ENCODE peak calls at places on chromosomes 2 and 18, in seven cellular contexts. Y is neuronal stem cell, N is GM23248, F is NB4, P is aorta, W is suprapubic skin, C is endodermal cell. L is an unnamed sample.

GRCh38 chr2:234496442-234496834 is 443 bp downstream of the ARL4C start:
- DNase-seq in P (no peak), Y (no peak), W (no peak), F (no peak), N (no peak), C (peak), L (no peak)

GRCh38 chr18:49819768-49820662 is 6.7 kb upstream of the ACAA2 start:
- DNase-seq in F (peak), W (no peak), P (no peak), N (no peak), Y (no peak), C (no peak), L (no peak)

GRCh38 chr2:235240574-235240973 is 253.3 kb upstream of the AGAP1 start:
- DNase-seq in P (no peak), W (no peak), C (no peak), N (no peak), F (no peak), Y (no peak), L (no peak)

GRCh38 chr2:223465793-223466192 is 136.4 kb downstream of the SCG2 start:
- DNase-seq in P (peak), Y (no peak), W (peak), N (peak), C (no peak), F (peak), L (peak)

GRCh38 chr18:79523738-79524180 is 128.0 kb downstream of the NFATC1 start:
- DNase-seq in P (no peak), C (no peak), N (no peak), W (no peak), F (peak), Y (no peak), L (no peak)

GRCh38 chr2:166125557-166125956 is 2.3 kb downstream of the SCN1A start:
- DNase-seq in Y (no peak), C (no peak), W (no peak), N (no peak), F (no peak), P (no peak), L (no peak)

GRCh38 chr2:107584577-107584976 is 242.1 kb upstream of the RGPD4 start:
- DNase-seq in P (no peak), Y (no peak), W (no peak), C (no peak), F (no peak), N (peak), L (no peak)

GRCh38 chr2:147348886-147349285 is 495.9 kb upstream of the ACVR2A start:
- DNase-seq in P (no peak), F (no peak), N (no peak), C (no peak), W (no peak), Y (no peak), L (no peak)

GRCh38 chr2:38301340-38301968 is 75.6 kb downstream of the ATL2 start:
- DNase-seq in Y (no peak), C (peak), N (no peak), W (no peak), F (no peak), P (no peak), L (no peak)

GRCh38 chr2:165794520-165794882 is 454 bp upstream of the GALNT3 start:
- DNase-seq in W (no peak), F (peak), Y (peak), C (peak), P (peak), N (peak), L (peak)

GRCh38 chr2:17850151-17850550 is 28.3 kb upstream of the KCNS3 start:
- DNase-seq in W (no peak), C (no peak), F (no peak), P (no peak), N (no peak), Y (no peak), L (no peak)

GRCh38 chr2:112047537-112048235 is 7.4 kb upstream of the TMEM87B start:
- DNase-seq in F (no peak), Y (no peak), W (no peak), C (peak), P (no peak), N (no peak), L (no peak)

GRCh38 chr2:197196737-197197136 is 113.8 kb downstream of the ANKRD44 start:
- DNase-seq in W (no peak), Y (no peak), C (no peak), N (no peak), F (no peak), P (no peak), L (no peak)

GRCh38 chr2:79622508-79622907 is 109.7 kb downstream of the CTNNA2 start:
- DNase-seq in W (no peak), C (no peak), N (peak), Y (no peak), P (no peak), F (no peak), L (no peak)

GRCh38 chr2:10717630-10718029 is 3.8 kb upstream of the ATP6V1C2 start:
- DNase-seq in N (peak), C (no peak), W (no peak), F (no peak), Y (no peak), P (no peak), L (no peak)

GRCh38 chr2:169159686-169160085 is 90.3 kb downstream of the DHRS9 start:
- DNase-seq in W (no peak), F (peak), P (no peak), C (no peak), Y (no peak), N (no peak), L (no peak)

GRCh38 chr2:17878222-17879136 is at the start of gene KCNS3:
- DNase-seq in P (peak), Y (peak), F (no peak), C (peak), W (no peak), N (peak), L (peak)

GRCh38 chr18:7071600-7071999 is 46.0 kb downstream of the LAMA1 start:
- DNase-seq in C (no peak), N (no peak), W (no peak), F (no peak), Y (no peak), P (no peak), L (no peak)

GRCh38 chr2:29420484-29420883 is 305.3 kb downstream of the CLIP4 start:
- DNase-seq in F (no peak), N (no peak), C (no peak), P (no peak), Y (no peak), W (no peak), L (no peak)

GRCh38 chr2:215553946-215554345 is 118.1 kb upstream of the FN1 start:
- DNase-seq in Y (no peak), F (peak), N (no peak), C (no peak), W (no peak), P (no peak), L (no peak)

GRCh38 chr2:128736689-128737545 is 418.2 kb upstream of the HS6ST1 start:
- DNase-seq in C (peak), W (peak), F (peak), Y (peak), P (peak), N (peak), L (no peak)

GRCh38 chr2:5365871-5366461 is 326.2 kb upstream of the SOX11 start:
- DNase-seq in C (peak), F (peak), N (peak), Y (peak), W (no peak), P (peak), L (no peak)

GRCh38 chr2:42464631-42465030 is 29.2 kb downstream of the KCNG3 start:
- DNase-seq in P (no peak), Y (no peak), W (no peak), N (no peak), C (no peak), F (no peak), L (no peak)

GRCh38 chr2:18085593-18085992 is 207.1 kb downstream of the KCNS3 start:
- DNase-seq in N (no peak), Y (no peak), C (no peak), P (no peak), F (peak), W (no peak), L (no peak)

DNA sequence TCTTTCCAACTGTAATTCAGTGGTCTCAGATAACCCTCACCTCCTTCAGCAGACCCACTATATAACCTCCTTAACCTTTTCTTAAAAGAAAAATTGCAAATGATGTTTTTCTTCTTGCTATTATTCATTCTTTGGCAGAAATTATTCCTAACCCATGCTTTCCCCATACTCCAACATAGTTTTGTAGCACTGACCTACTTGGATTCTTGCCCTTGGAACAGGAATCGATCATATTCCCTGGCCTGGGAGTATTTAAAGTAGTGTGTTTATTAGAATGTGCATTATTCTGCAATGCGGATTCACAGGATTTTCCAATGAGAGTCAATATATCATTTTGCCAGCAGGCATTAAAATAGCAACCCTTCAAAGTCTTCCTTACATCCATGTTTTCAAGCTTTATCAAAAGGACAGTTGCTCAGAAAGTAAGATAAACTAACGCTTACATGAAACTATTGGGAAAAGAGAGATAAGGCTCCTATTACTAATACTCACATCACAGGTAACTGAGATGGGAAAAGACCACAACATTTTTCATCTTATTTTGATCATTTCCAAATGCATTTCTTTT is 37.4 kb downstream of the CHN1 start:
- DNase-seq in C (no peak), Y (no peak), N (peak), W (no peak), F (no peak), P (no peak), L (no peak)
- H3K4me3 ChIP-seq in C (no peak), Y (no peak), N (no peak), W (no peak), F (no peak), P (no peak), L (no peak)

DNA sequence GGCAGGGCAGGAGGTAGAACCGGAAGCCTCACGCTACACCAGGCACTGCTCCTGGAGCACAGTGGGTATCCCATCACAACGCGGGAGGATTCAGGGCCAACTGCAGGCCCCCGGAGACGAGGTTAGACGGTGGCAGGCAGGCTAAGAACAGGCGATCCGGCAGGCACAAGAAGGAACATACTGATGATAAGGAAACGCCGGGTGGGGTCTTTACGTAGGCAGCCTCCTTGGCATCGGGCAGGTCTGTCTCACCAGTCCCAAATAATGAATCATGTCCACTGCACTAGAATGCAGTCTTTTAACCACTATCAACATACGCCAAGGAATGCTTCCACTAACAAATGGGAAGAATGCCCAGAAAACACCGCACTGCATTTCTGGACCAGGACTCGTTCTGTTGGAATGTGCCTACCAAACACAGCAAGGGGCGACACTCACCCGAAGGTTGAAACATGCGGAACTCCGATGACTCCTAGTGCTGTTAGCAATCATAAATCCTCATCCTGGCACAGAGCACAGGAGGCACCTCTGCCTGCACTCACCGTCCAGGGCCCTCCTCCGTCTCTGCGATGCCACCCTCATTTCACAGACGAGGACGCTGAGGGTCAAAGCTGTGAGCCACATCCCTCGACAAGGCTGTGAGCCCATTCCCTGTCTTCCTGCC is 35.2 kb downstream of the ZNF516 start:
- DNase-seq in N (peak), Y (no peak), P (peak), C (peak), W (peak), F (no peak), L (peak)
- H3K4me3 ChIP-seq in N (peak), Y (no peak), P (no peak), C (no peak), W (no peak), F (no peak), L (no peak)

GRCh38 chr18:68342039-68342659 is 372.8 kb downstream of the TMX3 start:
- DNase-seq in N (no peak), Y (no peak), P (no peak), C (no peak), W (no peak), F (no peak), L (no peak)
- H3K4me3 ChIP-seq in N (no peak), Y (no peak), P (no peak), C (no peak), W (no peak), F (no peak), L (no peak)

DNA sequence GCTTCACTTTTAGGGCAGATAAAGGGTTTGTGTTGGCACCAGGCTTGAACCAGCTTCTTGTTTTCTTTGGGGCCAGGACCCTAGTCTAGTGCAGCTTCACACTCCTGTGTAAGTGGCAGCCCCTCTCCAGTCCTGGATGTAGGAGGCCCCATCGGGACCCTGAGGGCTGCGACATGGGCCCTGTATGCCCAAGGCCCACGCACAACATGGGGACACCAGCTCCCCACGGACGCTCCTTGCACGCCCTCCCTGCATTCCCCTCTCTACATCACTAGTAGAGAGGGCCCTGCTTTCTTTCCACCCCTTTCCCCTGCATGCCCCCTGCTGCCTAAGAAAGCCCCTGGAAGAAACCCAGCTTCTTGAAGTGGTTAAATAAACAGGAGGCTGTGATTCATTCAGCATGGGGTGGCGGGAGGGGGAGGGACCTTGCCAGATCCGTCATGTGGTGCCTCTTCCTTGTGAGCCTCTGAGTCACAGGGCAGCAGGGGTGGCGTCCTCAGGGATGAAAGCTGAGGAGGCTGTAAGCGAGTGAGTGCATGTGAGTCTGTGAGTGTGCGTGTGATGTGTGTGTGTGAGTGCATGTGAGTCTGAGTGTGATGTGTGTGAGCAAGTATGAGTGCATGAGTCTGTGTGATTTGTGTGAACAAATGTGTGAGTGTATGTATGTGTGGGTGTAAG is 42.5 kb downstream of the COPS8 start:
- DNase-seq in F (no peak), Y (peak), N (peak), P (peak), C (peak), W (peak), L (peak)
- H3K4me3 ChIP-seq in F (no peak), Y (peak), N (no peak), P (no peak), C (no peak), W (no peak), L (no peak)

GRCh38 chr2:193350509-193350908 is 1155.8 kb upstream of the TMEFF2 start:
- DNase-seq in P (no peak), C (peak), W (no peak), Y (no peak), F (no peak), N (no peak), L (no peak)

GRCh38 chr2:193349642-193350041 is 1154.9 kb upstream of the TMEFF2 start:
- DNase-seq in F (no peak), P (no peak), C (no peak), N (no peak), Y (no peak), W (no peak), L (no peak)

DNA sequence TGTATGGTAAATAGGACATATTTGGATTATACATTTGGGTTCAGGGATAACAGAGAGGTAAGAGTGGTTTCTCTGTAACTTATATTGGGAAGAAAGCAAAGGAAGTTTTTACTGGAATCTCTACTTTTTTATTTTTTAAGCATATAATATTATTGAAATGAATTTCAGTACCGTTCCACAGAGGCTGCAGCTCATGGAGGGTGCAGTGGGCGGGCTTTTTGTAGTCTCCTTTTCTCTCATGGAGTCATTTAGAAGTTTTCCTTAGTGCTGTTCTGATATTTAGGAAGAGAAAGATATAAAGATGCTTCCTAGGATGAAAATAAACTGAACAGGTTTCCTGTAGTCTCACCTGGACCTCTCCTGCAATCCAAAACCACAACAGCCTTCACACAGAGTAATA is 1153.3 kb upstream of the TMEFF2 start:
- DNase-seq in W (no peak), F (no peak), Y (no peak), P (no peak), C (no peak), N (no peak), L (no peak)
- H3K4me3 ChIP-seq in W (peak), F (no peak), Y (no peak), P (peak), C (no peak), N (peak), L (no peak)

GRCh38 chr2:57701391-57701791 is 345.2 kb upstream of the VRK2 start:
- DNase-seq in Y (peak), P (no peak), W (no peak), C (peak), N (peak), F (no peak), L (no peak)
- H3K4me3 ChIP-seq in Y (no peak), P (no peak), W (no peak), C (no peak), N (no peak), F (no peak), L (no peak)

DNA sequence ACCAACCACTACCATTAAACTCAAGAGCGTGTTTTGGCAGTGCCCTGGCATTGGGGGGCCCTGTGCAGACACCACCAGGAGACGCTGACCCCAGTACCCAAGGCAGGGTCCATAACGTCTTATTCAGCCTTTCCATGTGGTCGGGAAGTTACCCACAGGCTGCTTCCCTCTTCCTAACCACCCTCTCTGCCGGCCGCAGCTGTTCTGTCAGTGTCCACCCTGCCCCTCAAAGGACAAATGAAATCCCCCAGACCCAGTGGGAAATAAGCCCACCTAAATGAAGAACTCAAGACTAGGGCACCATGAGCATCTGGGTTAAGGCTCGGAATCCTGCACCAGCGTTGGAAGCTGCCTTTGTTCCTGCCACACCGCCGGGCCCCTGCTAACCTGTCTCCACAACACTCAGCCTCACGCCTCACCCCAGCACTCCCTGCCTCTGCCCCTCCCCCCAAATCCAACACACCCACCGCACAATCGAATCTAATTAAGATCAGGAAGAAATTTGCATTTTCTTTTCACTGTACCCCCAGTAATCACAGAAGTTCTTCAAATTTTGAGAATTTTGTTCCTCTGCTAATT is 21.7 kb downstream of the BCL11A start:
- DNase-seq in W (no peak), F (no peak), N (no peak), P (no peak), C (peak), Y (no peak), L (no peak)
- H3K4me3 ChIP-seq in W (peak), F (no peak), N (no peak), P (no peak), C (peak), Y (no peak), L (no peak)